ENCODE peak calls at places on chromosomes 5 and 9, in eight cellular contexts. L is HS-27A, J is fibroblast of lung, K is SHP77, U is NCI-H1694 treated with DMSO at 0.1 percent for 48 hours, O is HTR-8/SVneo, Z is cardiac muscle cell, A is hypothalamus. H is an unnamed sample.

GRCh38 chr9:75083188-75083976 is 4.6 kb downstream of the NMRK1 start:
- DNase-seq in L (no peak), J (no peak), K (peak), U (no peak), O (no peak), Z (no peak), A (no peak), H (peak)

GRCh38 chr9:38132956-38133355 is 63.9 kb upstream of the SHB start:
- DNase-seq in L (no peak), J (no peak), K (no peak), U (no peak), O (no peak), Z (no peak), A (no peak), H (no peak)

GRCh38 chr9:115267788-115268187 is 149.8 kb upstream of the TNC start:
- DNase-seq in L (no peak), J (no peak), K (no peak), U (no peak), O (no peak), Z (peak), A (no peak), H (no peak)

GRCh38 chr5:61701877-61702602 is 370.0 kb downstream of the ZSWIM6 start:
- DNase-seq in L (no peak), J (no peak), K (no peak), U (no peak), O (no peak), Z (no peak), A (no peak), H (no peak)

GRCh38 chr9:124394596-124394995 is 20.6 kb downstream of the PSMB7 start:
- DNase-seq in L (no peak), J (no peak), K (no peak), U (no peak), O (no peak), Z (no peak), A (no peak), H (no peak)

GRCh38 chr9:138044485-138045383 is 167.2 kb downstream of the CACNA1B start:
- DNase-seq in L (no peak), J (no peak), K (no peak), U (no peak), O (no peak), Z (no peak), A (peak), H (no peak)

GRCh38 chr9:123162359-123163345 is 105.7 kb downstream of the STRBP start:
- DNase-seq in L (no peak), J (peak), K (no peak), U (no peak), O (no peak), Z (no peak), A (no peak), H (no peak)

GRCh38 chr5:142495561-142495960 is 170.7 kb upstream of the SPRY4 start:
- DNase-seq in L (no peak), J (no peak), K (no peak), U (no peak), O (no peak), Z (no peak), A (no peak), H (no peak)

GRCh38 chr9:99819123-99819483 is 2.6 kb upstream of the NR4A3 start:
- DNase-seq in L (peak), J (no peak), K (no peak), U (no peak), O (no peak), Z (no peak), A (no peak), H (no peak)

GRCh38 chr9:81073821-81074220 is 615.5 kb downstream of the TLE1 start:
- DNase-seq in L (no peak), J (no peak), K (no peak), U (no peak), O (no peak), Z (no peak), A (no peak), H (no peak)

GRCh38 chr5:51488803-51489642 is 105.8 kb downstream of the ISL1 start:
- DNase-seq in L (no peak), J (no peak), K (no peak), U (no peak), O (no peak), Z (no peak), A (no peak), H (no peak)

GRCh38 chr9:136957461-136957860 is 5.4 kb downstream of the LCN12 start:
- DNase-seq in L (no peak), J (no peak), K (no peak), U (no peak), O (no peak), Z (no peak), A (no peak), H (no peak)

GRCh38 chr9:135536166-135536565 is 9.8 kb upstream of the OBP2A start:
- DNase-seq in L (no peak), J (no peak), K (no peak), U (no peak), O (no peak), Z (peak), A (no peak), H (no peak)

GRCh38 chr9:133677126-133678010 is 41.2 kb downstream of the DBH start:
- DNase-seq in L (no peak), J (no peak), K (no peak), U (no peak), O (no peak), Z (no peak), A (no peak), H (peak)

GRCh38 chr9:88322906-88323566 is 65.2 kb upstream of the SPIN1 start:
- DNase-seq in L (no peak), J (peak), K (no peak), U (no peak), O (no peak), Z (peak), A (no peak), H (peak)

GRCh38 chr9:6051511-6051950 is 36.1 kb upstream of the RANBP6 start:
- DNase-seq in L (no peak), J (no peak), K (no peak), U (no peak), O (no peak), Z (no peak), A (no peak), H (no peak)

GRCh38 chr5:56126487-56127179 is 106.5 kb downstream of the ANKRD55 start:
- DNase-seq in L (no peak), J (peak), K (no peak), U (no peak), O (no peak), Z (peak), A (no peak), H (no peak)

GRCh38 chr5:141841376-141841775 is 36.8 kb downstream of the PCDH1 start:
- DNase-seq in L (no peak), J (no peak), K (no peak), U (no peak), O (no peak), Z (no peak), A (no peak), H (no peak)

GRCh38 chr9:69548676-69549075 is 123.5 kb downstream of the APBA1 start:
- DNase-seq in L (no peak), J (no peak), K (no peak), U (no peak), O (no peak), Z (no peak), A (no peak), H (no peak)

GRCh38 chr9:36293918-36294317 is 35.7 kb upstream of the GNE start:
- DNase-seq in L (no peak), J (no peak), K (no peak), U (no peak), O (no peak), Z (no peak), A (no peak), H (no peak)

GRCh38 chr9:124855944-124856773 is 2.9 kb downstream of the WDR38 start:
- DNase-seq in L (no peak), J (no peak), K (peak), U (no peak), O (no peak), Z (peak), A (no peak), H (no peak)

GRCh38 chr9:127492616-127493015 is 41.3 kb downstream of the LRSAM1 start:
- DNase-seq in L (no peak), J (no peak), K (no peak), U (no peak), O (no peak), Z (no peak), A (no peak), H (no peak)

GRCh38 chr9:71962328-71962727 is 50.9 kb downstream of the C9orf85 start:
- DNase-seq in L (no peak), J (peak), K (no peak), U (no peak), O (no peak), Z (no peak), A (no peak), H (no peak)

GRCh38 chr9:116791314-116791713 is 104.2 kb downstream of the TRIM32 start:
- DNase-seq in L (no peak), J (peak), K (no peak), U (no peak), O (no peak), Z (no peak), A (no peak), H (no peak)

GRCh38 chr9:7206221-7206758 is 448.5 kb downstream of the KDM4C start:
- DNase-seq in L (no peak), J (no peak), K (no peak), U (no peak), O (no peak), Z (no peak), A (no peak), H (no peak)

GRCh38 chr5:79378510-79379186 is 135.3 kb downstream of the HOMER1 start:
- DNase-seq in L (no peak), J (no peak), K (no peak), U (no peak), O (no peak), Z (no peak), A (no peak), H (no peak)

GRCh38 chr9:124188331-124189110 is 69.2 kb upstream of the NEK6 start:
- DNase-seq in L (no peak), J (no peak), K (no peak), U (no peak), O (no peak), Z (no peak), A (no peak), H (no peak)

GRCh38 chr5:140298183-140298601 is 4.7 kb downstream of the PFDN1 start:
- DNase-seq in L (no peak), J (peak), K (no peak), U (no peak), O (no peak), Z (peak), A (no peak), H (no peak)

GRCh38 chr5:68260455-68260854 is 44.9 kb downstream of the PIK3R1 start:
- DNase-seq in L (no peak), J (no peak), K (no peak), U (no peak), O (no peak), Z (no peak), A (no peak), H (no peak)

GRCh38 chr5:112986224-112986623 is 9.6 kb downstream of the DCP2 start:
- DNase-seq in L (no peak), J (no peak), K (no peak), U (no peak), O (no peak), Z (no peak), A (no peak), H (no peak)

GRCh38 chr5:125612356-125613149 is 810.7 kb upstream of the GRAMD2B start:
- DNase-seq in L (no peak), J (no peak), K (peak), U (no peak), O (no peak), Z (no peak), A (peak), H (no peak)

GRCh38 chr9:137020771-137021573 is 7.1 kb downstream of the ABCA2 start:
- DNase-seq in L (no peak), J (no peak), K (no peak), U (no peak), O (no peak), Z (no peak), A (no peak), H (no peak)

GRCh38 chr9:2085719-2086515 is 70.8 kb downstream of the SMARCA2 start:
- DNase-seq in L (no peak), J (peak), K (no peak), U (no peak), O (no peak), Z (peak), A (no peak), H (no peak)

GRCh38 chr9:76605271-76605670 is 146.3 kb downstream of the GCNT1 start:
- DNase-seq in L (no peak), J (no peak), K (no peak), U (no peak), O (no peak), Z (no peak), A (no peak), H (no peak)

GRCh38 chr5:103207653-103208052 is 50.9 kb upstream of the MACIR start:
- DNase-seq in L (no peak), J (no peak), K (no peak), U (no peak), O (no peak), Z (peak), A (no peak), H (no peak)

GRCh38 chr5:175444060-175444904 is at the start of gene DRD1:
- DNase-seq in L (no peak), J (peak), K (no peak), U (no peak), O (peak), Z (peak), A (peak), H (peak)

GRCh38 chr5:1101991-1102713 is 9.7 kb downstream of the SLC12A7 start:
- DNase-seq in L (no peak), J (no peak), K (no peak), U (no peak), O (no peak), Z (peak), A (no peak), H (no peak)

H was measured in stimulated activated naive CD8-positive, alpha-beta T cell treated with anti-CD3 and anti-CD28 coated beads, Interleukin-15, amount 100 ng/mL, for 72 hours.